ENCODE peak calls at places on chromosomes 16 and 17, in six cellular contexts. S is uterus, A is transverse colon, W is ovary, B is K562, D is sigmoid colon. Y is an unnamed sample.

GRCh38 chr17:37220609-37220953 is 155.2 kb upstream of the C17orf78 start:
- DNase-seq in S (no peak), A (peak; percentile 9), W (no peak), B (no peak), D (no peak), Y (no peak)

GRCh38 chr17:48541574-48542113 is 3.3 kb downstream of the HOXB2 start:
- DNase-seq in S (peak; percentile 83), A (peak; percentile 47), W (no peak), B (peak; percentile 54), D (peak; percentile 94), Y (no peak)

GRCh38 chr17:29763273-29763672 is 140.6 kb upstream of the CORO6 start:
- DNase-seq in S (no peak), A (no peak), W (no peak), B (no peak), D (no peak), Y (no peak)

GRCh38 chr17:5049314-5049819 is 14.1 kb upstream of the SLC52A1 start:
- DNase-seq in S (no peak), A (peak; percentile 46), W (no peak), B (no peak), D (no peak), Y (no peak)

GRCh38 chr17:55161935-55162555 is 102.7 kb upstream of the HLF start:
- DNase-seq in S (no peak), A (no peak), W (no peak), B (no peak), D (no peak), Y (no peak)

GRCh38 chr16:84514874-84515835 is 10.7 kb upstream of the MEAK7 start:
- DNase-seq in S (no peak), A (peak; percentile 72), W (peak; percentile 34), B (no peak), D (no peak), Y (no peak)

GRCh38 chr16:88086571-88087516 is 135.6 kb downstream of the BANP start:
- DNase-seq in S (no peak), A (no peak), W (no peak), B (no peak), D (no peak), Y (no peak)

GRCh38 chr16:86222965-86223551 is 287.3 kb upstream of the FOXF1 start:
- DNase-seq in S (no peak), A (no peak), W (no peak), B (no peak), D (peak; percentile 61), Y (no peak)

GRCh38 chr17:59848778-59849177 is 44.0 kb downstream of the TUBD1 start:
- DNase-seq in S (peak; percentile 39), A (peak; percentile 81), W (no peak), B (no peak), D (peak; percentile 91), Y (peak; percentile 65)

GRCh38 chr16:57109500-57110105 is 17.2 kb downstream of the CPNE2 start:
- DNase-seq in S (no peak), A (no peak), W (no peak), B (no peak), D (no peak), Y (no peak)

GRCh38 chr17:2067559-2067958 is 12.7 kb downstream of the HIC1 start:
- DNase-seq in S (peak; percentile 53), A (no peak), W (peak; percentile 62), B (no peak), D (peak; percentile 70), Y (no peak)

GRCh38 chr17:79841369-79842135 is 2.3 kb upstream of the CBX4 start:
- DNase-seq in S (no peak), A (no peak), W (peak; percentile 55), B (no peak), D (no peak), Y (no peak)

GRCh38 chr16:2085669-2086068 is 37.9 kb downstream of the TSC2 start:
- DNase-seq in S (no peak), A (no peak), W (no peak), B (no peak), D (no peak), Y (no peak)

GRCh38 chr17:14762736-14763479 is 462.0 kb downstream of the HS3ST3B1 start:
- DNase-seq in S (no peak), A (no peak), W (no peak), B (no peak), D (no peak), Y (no peak)

GRCh38 chr16:813916-814412 is 13.4 kb upstream of the GNG13 start:
- DNase-seq in S (no peak), A (no peak), W (no peak), B (no peak), D (no peak), Y (no peak)

GRCh38 chr17:45332989-45333701 is 16.3 kb upstream of the MAP3K14 start:
- DNase-seq in S (no peak), A (peak; percentile 9), W (peak; percentile 25), B (peak; percentile 73), D (peak; percentile 41), Y (no peak)

GRCh38 chr17:6110592-6110991 is 40.4 kb downstream of the WSCD1 start:
- DNase-seq in S (no peak), A (peak; percentile 52), W (no peak), B (no peak), D (no peak), Y (no peak)

GRCh38 chr17:72387487-72387886 is 266.7 kb downstream of the SOX9 start:
- DNase-seq in S (no peak), A (no peak), W (no peak), B (no peak), D (no peak), Y (no peak)

GRCh38 chr17:4607773-4608187 is 23.5 kb downstream of the SMTNL2 start:
- DNase-seq in S (peak; percentile 73), A (peak; percentile 54), W (peak; percentile 86), B (no peak), D (peak; percentile 84), Y (no peak)

GRCh38 chr16:81367821-81368220 is 53.1 kb downstream of the GAN start:
- DNase-seq in S (no peak), A (no peak), W (no peak), B (no peak), D (no peak), Y (no peak)

GRCh38 chr16:81369888-81370504 is 55.2 kb downstream of the GAN start:
- DNase-seq in S (no peak), A (no peak), W (no peak), B (no peak), D (no peak), Y (no peak)

GRCh38 chr16:81366316-81366932 is 51.7 kb downstream of the GAN start:
- DNase-seq in S (no peak), A (no peak), W (no peak), B (peak; percentile 58), D (no peak), Y (no peak)

GRCh38 chr16:81374514-81374913 is 59.8 kb downstream of the GAN start:
- DNase-seq in S (no peak), A (no peak), W (no peak), B (no peak), D (no peak), Y (no peak)

DNA sequence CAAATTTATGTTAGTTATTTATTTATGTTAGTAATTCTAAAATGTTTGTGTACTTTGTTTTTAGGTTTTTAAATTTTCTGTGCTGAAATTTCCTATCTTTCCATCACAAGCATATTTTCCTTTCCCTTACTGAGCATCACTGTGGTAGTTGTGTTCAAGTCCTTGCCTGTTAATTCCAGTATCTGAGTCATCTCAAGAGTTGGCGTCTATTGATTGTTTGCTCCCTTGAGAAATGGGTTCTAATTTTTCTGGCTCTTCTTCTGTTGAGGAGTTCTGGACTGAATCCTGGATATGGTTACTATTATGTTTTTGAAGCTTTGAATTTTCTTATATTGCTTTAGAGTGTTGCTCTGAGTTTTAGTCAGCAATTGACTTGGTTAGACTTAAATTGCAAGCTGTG is 56.3 kb downstream of the GAN start:
- DNase-seq in S (no peak), A (no peak), W (no peak), B (no peak), D (no peak), Y (no peak)
- TF ChIP-seq POLR2A in S (no peak), A (no peak), W (no peak), B (no peak), D (no peak), Y (no peak)

GRCh38 chr17:41660221-41660711 is 28.4 kb upstream of the EIF1 start:
- DNase-seq in S (no peak), A (no peak), W (no peak), B (no peak), D (no peak), Y (no peak)
- TF ChIP-seq CTCF in S (no peak), A (no peak), W (no peak), B (no peak), D (no peak), Y (no peak)

DNA sequence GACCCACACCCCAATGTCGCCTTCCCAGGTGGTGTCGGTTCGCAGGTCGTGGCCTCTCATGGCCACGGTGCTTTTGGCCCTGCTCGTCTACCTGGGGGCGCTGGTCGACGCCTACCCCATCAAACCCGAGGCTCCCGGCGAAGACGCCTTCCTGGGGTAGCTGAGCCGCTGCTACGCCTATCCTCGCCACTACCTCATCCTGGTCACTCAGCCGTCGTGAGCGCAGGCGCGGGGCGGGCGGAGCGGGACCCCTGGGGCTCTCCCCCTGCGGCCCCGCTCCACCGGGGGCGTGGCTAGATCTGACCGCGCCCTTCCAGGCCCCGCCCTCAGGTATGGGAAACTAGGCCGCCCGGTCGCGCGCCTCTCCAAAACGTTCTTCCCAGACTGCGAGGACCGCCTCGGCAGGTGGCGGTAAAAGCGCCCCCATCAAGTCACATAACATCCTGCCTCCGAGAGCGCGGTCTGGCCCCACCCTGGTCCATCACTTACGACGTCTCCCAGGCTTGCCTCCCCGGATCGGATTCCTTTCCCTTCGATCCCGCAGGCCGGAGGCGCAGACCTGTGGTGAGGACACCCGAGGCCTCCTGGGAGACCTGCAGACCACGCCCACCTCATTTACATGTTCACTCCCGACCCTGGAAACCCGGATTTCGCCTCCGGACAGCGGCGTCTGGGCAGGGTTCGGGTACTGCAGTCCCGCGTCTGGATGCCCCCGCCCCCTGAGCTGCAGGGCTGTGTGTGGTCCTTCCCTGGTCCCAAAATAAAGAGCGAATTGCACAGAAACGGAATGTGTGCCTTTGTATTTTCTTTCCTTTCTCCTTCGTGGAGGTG is 91.5 kb upstream of the TMEM97 start:
- DNase-seq in S (no peak), A (peak; percentile 81), W (peak; percentile 79), B (peak; percentile 25), D (no peak), Y (no peak)
- TF ChIP-seq POLR2A in S (no peak), A (peak; percentile 51), W (no peak), B (no peak), D (no peak), Y (no peak)

DNA sequence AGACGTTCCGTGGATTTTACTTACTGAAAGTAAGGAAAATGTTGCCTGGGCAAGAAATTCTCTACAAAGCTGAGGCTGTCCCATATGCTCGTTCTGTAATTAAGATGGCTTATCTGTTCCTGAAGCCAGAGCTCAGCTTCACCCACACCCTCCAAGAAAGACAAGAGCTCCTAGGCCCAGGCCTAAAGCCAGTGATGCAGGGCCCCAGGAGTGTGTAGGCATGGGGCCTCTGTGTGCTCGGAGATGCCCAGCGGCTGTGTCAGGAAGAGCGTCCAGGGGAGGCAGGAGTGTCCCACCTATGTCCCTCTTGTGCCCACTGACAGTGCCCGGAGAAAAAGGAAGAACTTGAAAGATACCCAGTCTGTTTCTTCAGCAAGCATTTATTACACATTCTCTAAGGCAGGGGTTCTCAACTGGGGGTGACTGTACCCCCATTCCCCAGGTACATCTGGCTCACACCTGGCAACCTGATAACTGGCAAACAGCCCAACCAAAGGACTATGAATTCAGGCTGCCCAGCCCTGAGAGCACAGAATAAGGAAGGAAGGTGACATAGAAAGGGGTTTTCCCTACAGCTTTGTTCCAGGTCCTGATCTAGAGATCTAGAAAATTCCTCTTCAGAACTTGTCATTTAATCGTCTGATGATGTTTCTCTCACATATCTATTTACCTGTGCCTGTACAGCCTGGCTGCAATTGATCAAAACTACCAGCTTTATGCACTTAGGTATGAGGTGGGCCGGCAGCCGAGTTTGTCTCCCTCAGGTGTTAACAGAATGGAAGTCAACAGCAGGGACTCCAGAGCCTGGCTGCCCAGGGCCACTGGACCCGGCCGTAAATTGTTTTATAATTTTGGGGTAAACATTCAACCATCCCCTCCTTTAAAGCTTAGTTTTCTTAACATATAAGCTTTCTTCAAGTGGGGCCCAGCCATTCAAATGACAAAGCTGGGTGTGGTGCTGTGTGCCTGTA is 12.0 kb downstream of the SNN start:
- DNase-seq in S (no peak), A (no peak), W (no peak), B (no peak), D (peak; percentile 33), Y (no peak)
- TF ChIP-seq CTCF in S (no peak), A (no peak), W (no peak), B (no peak), D (no peak), Y (no peak)

Y was measured in gastrocnemius medialis.